ENCODE peak calls at places on chromosomes 6 and 20, in ten cellular contexts. X, H, Z, U, P, O, I, G, S and W are unnamed samples. For H3K27me3, the result is how much of the 10 kb centered on the place peaks cover.

GRCh38 chr6:101626264-101626663 is 232.8 kb downstream of the GRIK2 start:
- DNase-seq in X (no peak), G (no peak), S (no peak), U (no peak), Z (no peak), H (peak), O (no peak), I (no peak), P (no peak), W (no peak)

GRCh38 chr6:27863962-27864905 is 48.0 kb downstream of the OR2B2 start:
- DNase-seq in X (no peak), I (no peak), S (no peak), P (no peak), U (no peak), H (no peak), O (no peak), G (no peak), Z (peak), W (no peak)

GRCh38 chr6:43771210-43771857 is 1.3 kb downstream of the VEGFA start:
- DNase-seq in P (peak), Z (peak), I (peak), G (peak), X (peak), U (peak), S (peak), O (peak), H (peak), W (peak)

GRCh38 chr6:9408718-9409117 is 973.4 kb upstream of the SLC35B3 start:
- DNase-seq in P (no peak), O (no peak), I (no peak), Z (peak), S (no peak), G (no peak), H (no peak), U (no peak), X (no peak), W (no peak)

GRCh38 chr20:38751360-38751976 is 3.2 kb downstream of the ACTR5 start:
- DNase-seq in S (peak), P (no peak), X (no peak), I (peak), O (no peak), U (no peak), G (peak), Z (peak), H (peak), W (no peak)

GRCh38 chr20:32589256-32589655 is 4.1 kb upstream of the NOL4L start:
- DNase-seq in U (no peak), I (no peak), H (no peak), S (no peak), O (no peak), P (no peak), Z (peak), G (no peak), X (peak), W (no peak)

GRCh38 chr20:13816757-13817156 is 31.9 kb downstream of the NDUFAF5 start:
- DNase-seq in P (no peak), X (no peak), H (no peak), I (no peak), G (no peak), S (no peak), O (no peak), U (no peak), Z (no peak), W (no peak)

GRCh38 chr6:37059344-37060194 is 54.1 kb downstream of the FGD2 start:
- DNase-seq in P (no peak), Z (peak), I (no peak), H (peak), G (peak), U (peak), S (no peak), O (peak), X (peak), W (peak)

GRCh38 chr6:147203311-147204059 is 732 bp upstream of the STXBP5 start:
- DNase-seq in U (peak), Z (peak), P (peak), O (peak), G (peak), S (peak), I (peak), H (peak), X (peak), W (peak)

GRCh38 chr6:37850728-37851285 is 31.3 kb downstream of the ZFAND3 start:
- DNase-seq in G (no peak), S (no peak), O (no peak), P (no peak), Z (no peak), I (no peak), X (no peak), H (no peak), U (no peak), W (no peak)

GRCh38 chr6:33620158-33620583 is 951 bp upstream of the ITPR3 start:
- DNase-seq in S (peak), G (peak), Z (no peak), I (peak), O (no peak), U (peak), X (no peak), P (peak), H (peak), W (peak)

GRCh38 chr20:25220810-25221591 is 25.5 kb downstream of the ENTPD6 start:
- DNase-seq in U (no peak), O (no peak), S (no peak), G (no peak), Z (no peak), P (no peak), X (no peak), H (no peak), I (no peak), W (no peak)

GRCh38 chr6:127468936-127469335 is 9.7 kb upstream of the KIAA0408 start:
- DNase-seq in U (no peak), Z (no peak), O (no peak), P (no peak), S (no peak), I (no peak), G (no peak), X (no peak), H (no peak), W (no peak)

GRCh38 chr20:32119734-32120133 is 10.2 kb downstream of the TM9SF4 start:
- DNase-seq in P (no peak), G (no peak), X (no peak), H (no peak), O (no peak), I (no peak), U (no peak), Z (no peak), S (no peak), W (no peak)

GRCh38 chr6:7200598-7201443 is 93.1 kb downstream of the RREB1 start:
- DNase-seq in U (no peak), Z (no peak), P (no peak), I (no peak), G (no peak), X (peak), S (no peak), H (no peak), O (no peak), W (no peak)

GRCh38 chr6:28011716-28012115 is 54.7 kb downstream of the OR2B6 start:
- DNase-seq in G (no peak), P (no peak), X (no peak), U (no peak), O (no peak), I (no peak), H (no peak), Z (no peak), S (no peak), W (no peak)

GRCh38 chr6:63649269-63649668 is 13.7 kb downstream of the PHF3 start:
- DNase-seq in S (no peak), I (no peak), O (no peak), X (no peak), H (no peak), Z (no peak), P (no peak), G (peak), U (no peak), W (no peak)

GRCh38 chr6:235763-236360 is 56.4 kb upstream of the DUSP22 start:
- DNase-seq in G (peak), O (peak), S (no peak), I (peak), P (no peak), U (no peak), X (peak), Z (peak), H (peak), W (no peak)

GRCh38 chr6:115766745-115767462 is 293.8 kb downstream of the FRK start:
- DNase-seq in S (no peak), G (no peak), P (no peak), U (no peak), Z (no peak), I (no peak), O (no peak), X (no peak), H (peak), W (no peak)

GRCh38 chr20:50569864-50570836 is 60.0 kb downstream of the PTPN1 start:
- DNase-seq in U (no peak), G (peak), Z (peak), P (no peak), X (no peak), O (no peak), H (peak), I (peak), S (peak), W (no peak)

GRCh38 chr20:44658810-44659209 is 7.3 kb upstream of the ADA start:
- DNase-seq in U (no peak), H (no peak), I (no peak), Z (no peak), O (no peak), S (no peak), X (no peak), P (no peak), G (no peak), W (no peak)

GRCh38 chr20:33096921-33097320 is 17.5 kb downstream of the BPIFB4 start:
- DNase-seq in H (no peak), U (no peak), G (no peak), S (no peak), I (no peak), O (no peak), Z (no peak), P (no peak), X (no peak), W (no peak)

GRCh38 chr6:148303616-148304015 is 39.0 kb upstream of the SASH1 start:
- DNase-seq in P (no peak), Z (no peak), G (no peak), H (no peak), U (no peak), O (no peak), X (no peak), I (no peak), S (no peak), W (no peak)

GRCh38 chr20:50279988-50280850 is 89.6 kb downstream of the CEBPB start:
- DNase-seq in X (no peak), I (no peak), H (no peak), P (no peak), U (no peak), S (no peak), Z (no peak), O (no peak), G (no peak), W (no peak)

GRCh38 chr20:43710370-43711044 is 16.3 kb downstream of the GTSF1L start:
- DNase-seq in P (no peak), I (no peak), Z (no peak), O (no peak), X (no peak), U (no peak), S (peak), H (no peak), G (no peak), W (no peak)

GRCh38 chr6:112061605-112062004 is 7.7 kb downstream of the CCN6 start:
- DNase-seq in S (no peak), O (no peak), X (peak), U (no peak), H (no peak), I (no peak), G (no peak), Z (peak), P (no peak), W (no peak)

GRCh38 chr20:14568225-14568624 is 230.8 kb upstream of the FLRT3 start:
- DNase-seq in P (no peak), G (no peak), Z (no peak), I (no peak), U (no peak), H (peak), O (no peak), S (no peak), X (peak), W (no peak)

GRCh38 chr6:16511723-16512584 is 249.3 kb downstream of the ATXN1 start:
- DNase-seq in I (peak), X (peak), Z (no peak), U (no peak), P (no peak), O (no peak), G (no peak), H (no peak), S (peak), W (no peak)

GRCh38 chr20:61041481-61041880 is 210.6 kb upstream of the CDH4 start:
- DNase-seq in X (no peak), Z (no peak), G (no peak), O (no peak), U (no peak), S (no peak), P (no peak), I (no peak), H (no peak), W (no peak)

GRCh38 chr6:126356526-126356925 is 16.6 kb downstream of the CENPW start:
- DNase-seq in I (no peak), S (no peak), Z (no peak), H (no peak), O (no peak), U (no peak), G (no peak), X (no peak), P (no peak), W (no peak)

GRCh38 chr6:154234019-154234772 is 122.4 kb downstream of the IPCEF1 start:
- DNase-seq in U (no peak), O (no peak), P (no peak), Z (no peak), H (no peak), X (no peak), I (peak), G (no peak), S (no peak), W (no peak)

GRCh38 chr6:44505751-44506150 is 118.2 kb downstream of the CDC5L start:
- DNase-seq in U (no peak), S (no peak), X (no peak), H (no peak), P (no peak), G (no peak), Z (no peak), I (no peak), O (no peak), W (no peak)

GRCh38 chr6:48552905-48553304 is 441.9 kb upstream of the PTCHD4 start:
- DNase-seq in X (no peak), S (no peak), Z (no peak), O (no peak), G (no peak), P (no peak), H (no peak), U (no peak), I (no peak), W (no peak)

GRCh38 chr6:144119376-144119775 is 24.0 kb upstream of the SF3B5 start:
- DNase-seq in X (no peak), U (no peak), O (no peak), Z (no peak), P (no peak), I (no peak), G (no peak), S (no peak), H (no peak), W (no peak)

GRCh38 chr6:111761783-111762312 is 111.4 kb downstream of the FYN start:
- DNase-seq in H (peak), X (no peak), S (peak), P (peak), Z (peak), O (no peak), G (no peak), I (no peak), U (no peak), W (no peak)

GRCh38 chr20:64145458-64146300 is 18.6 kb upstream of the MYT1 start:
- DNase-seq in G (no peak), U (no peak), S (no peak), H (no peak), I (peak), P (no peak), O (no peak), X (no peak), Z (no peak), W (no peak)

GRCh38 chr6:116287668-116288282 is 8.0 kb upstream of the TSPYL1 start:
- DNase-seq in G (peak), X (no peak), P (no peak), U (no peak), H (peak), O (no peak), S (no peak), Z (peak), I (no peak), W (no peak)

DNA sequence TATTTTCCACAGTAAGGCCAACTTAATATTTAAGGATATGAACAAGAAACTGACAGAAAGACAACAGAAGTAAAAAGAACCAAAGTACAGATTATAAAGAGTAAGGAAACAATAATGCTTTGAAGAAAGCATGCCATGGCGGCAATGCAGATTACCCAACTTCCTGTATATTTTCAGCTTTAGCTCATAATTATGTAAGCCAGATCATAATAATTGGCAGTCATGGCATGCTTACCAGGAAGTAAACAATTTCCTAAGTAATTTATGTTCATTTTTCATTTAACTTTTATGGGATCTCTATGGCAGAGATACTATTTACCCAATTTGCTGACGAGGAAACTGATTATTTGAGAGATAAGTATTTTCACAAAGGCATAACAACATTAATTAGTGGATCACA is 988.7 kb downstream of the HACE1 start:
- DNase-seq in G (no peak), U (no peak), I (no peak), O (no peak), X (no peak), S (no peak), H (no peak), Z (no peak), P (no peak), W (no peak)
- H3K27me3 ChIP-seq in G (under half), U (under half), I (under half), O (under half), X (under half), S (under half), H (under half), Z (under half), P (under half), W (under half)

DNA sequence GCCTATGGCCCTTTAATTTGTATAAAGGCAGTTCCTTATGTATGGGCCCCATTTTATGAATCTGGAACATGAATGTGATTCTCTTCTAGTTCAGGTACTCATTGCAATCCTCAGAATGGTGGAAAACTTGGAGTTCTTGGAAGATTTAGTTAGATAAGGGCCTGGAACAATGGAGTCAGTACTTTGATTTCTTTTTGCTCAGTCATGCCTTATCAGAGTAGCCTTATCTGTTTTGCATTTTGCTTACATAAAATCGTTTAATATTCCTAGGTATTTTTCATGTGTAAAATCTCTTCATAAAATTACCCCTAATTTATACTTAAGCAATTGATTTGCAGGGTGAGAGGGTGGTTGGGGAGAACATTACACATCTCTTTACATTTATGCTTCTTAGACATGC is 160.6 kb downstream of the JARID2 start:
- DNase-seq in G (no peak), H (no peak), U (no peak), S (no peak), X (no peak), P (no peak), Z (no peak), O (no peak), I (no peak), W (no peak)
- H3K27ac ChIP-seq in G (no peak), H (no peak), U (no peak), S (no peak), X (no peak), P (no peak), Z (no peak), O (no peak), I (no peak), W (no peak)

GRCh38 chr20:37619496-37619895 is 74.3 kb upstream of the CTNNBL1 start:
- DNase-seq in P (no peak), Z (no peak), O (no peak), G (no peak), I (no peak), H (no peak), X (no peak), S (no peak), U (no peak), W (no peak)
- H3K27me3 ChIP-seq in P (under half), Z (under half), O (under half), G (half or more), I (under half), H (under half), X (under half), S (under half), U (under half), W (under half)

GRCh38 chr6:152301021-152301805 is 335.9 kb downstream of the SYNE1 start:
- DNase-seq in P (no peak), S (no peak), O (no peak), U (no peak), Z (peak), X (no peak), I (no peak), G (no peak), H (no peak), W (no peak)
- H3K27ac ChIP-seq in P (peak), S (peak), O (peak), U (peak), Z (peak), X (peak), I (peak), G (peak), H (no peak), W (peak)

DNA sequence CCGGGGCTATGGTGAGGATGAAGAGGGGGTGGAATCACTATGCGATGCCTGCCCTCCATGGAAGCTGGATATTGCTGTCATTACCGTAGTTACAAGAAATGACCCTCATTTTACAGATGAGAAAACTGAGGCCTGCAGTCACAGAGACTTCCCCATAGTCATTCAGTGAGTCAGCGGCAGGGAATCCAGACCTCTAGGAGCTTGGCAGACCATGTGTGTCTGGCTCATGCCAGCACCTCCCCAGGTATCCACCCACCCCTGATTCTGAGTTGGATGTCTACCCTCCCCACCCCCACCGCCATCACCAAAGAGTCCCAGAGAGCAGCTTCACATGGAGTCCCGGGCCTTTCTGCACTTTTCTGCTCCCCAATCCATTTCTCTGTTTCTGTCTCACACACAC is 24.9 kb downstream of the CDH22 start:
- DNase-seq in H (no peak), Z (no peak), I (no peak), P (no peak), S (no peak), U (no peak), G (no peak), X (peak), O (no peak), W (no peak)
- H3K27me3 ChIP-seq in H (under half), Z (under half), I (under half), P (under half), S (under half), U (under half), G (half or more), X (under half), O (under half), W (under half)

GRCh38 chr6:160042788-160043301 is 74.0 kb downstream of the IGF2R start:
- DNase-seq in O (no peak), U (no peak), Z (peak), X (peak), I (no peak), G (no peak), H (no peak), P (no peak), S (no peak), W (no peak)
- H3K27ac ChIP-seq in O (no peak), U (no peak), Z (no peak), X (peak), I (no peak), G (peak), H (no peak), P (no peak), S (no peak), W (peak)

GRCh38 chr20:59750209-59750840 is 146.0 kb downstream of the PHACTR3 start:
- DNase-seq in Z (no peak), I (no peak), G (no peak), O (no peak), U (no peak), X (no peak), S (no peak), H (no peak), P (no peak), W (no peak)

GRCh38 chr20:59752704-59753460 is 148.5 kb downstream of the PHACTR3 start:
- DNase-seq in I (no peak), O (no peak), U (no peak), Z (no peak), X (no peak), H (no peak), S (no peak), P (no peak), G (no peak), W (no peak)

GRCh38 chr20:59752101-59752586 is 147.8 kb downstream of the PHACTR3 start:
- DNase-seq in S (peak), H (no peak), O (peak), Z (no peak), I (no peak), P (no peak), G (no peak), X (no peak), U (no peak), W (no peak)

GRCh38 chr20:59749293-59749680 is 144.9 kb downstream of the PHACTR3 start:
- DNase-seq in G (no peak), P (no peak), S (no peak), Z (peak), X (peak), H (no peak), O (no peak), U (no peak), I (no peak), W (peak)

GRCh38 chr20:59751075-59751711 is 146.9 kb downstream of the PHACTR3 start:
- DNase-seq in G (no peak), Z (peak), O (peak), H (peak), I (peak), X (peak), P (no peak), S (peak), U (peak), W (peak)
- H3K27me3 ChIP-seq in G (half or more), Z (under half), O (under half), H (half or more), I (under half), X (under half), P (under half), S (under half), U (under half), W (half or more)